ENCODE peak calls at places on chromosomes 6 and 20, in nine cellular contexts. X is psoas muscle, M is foreskin fibroblast, K is fibroblast of lung, H is OCI-LY7, T is right lobe of liver, W is IMR-90, F is heart left ventricle, R is A549. Z is an unnamed sample.

GRCh38 chr6:159973951-159974350 is 5.1 kb downstream of the IGF2R start:
- DNase-seq in H (no peak), F (no peak), K (peak; percentile 70), T (no peak), M (peak; percentile 65), X (no peak), W (peak; percentile 89), R (peak; percentile 7), Z (no peak)

GRCh38 chr6:170023620-170024521 is 267.0 kb downstream of the DLL1 start:
- DNase-seq in F (peak; percentile 40), M (no peak), W (no peak), R (no peak), K (no peak), T (no peak), H (no peak), X (no peak), Z (no peak)

GRCh38 chr6:156262014-156262413 is 515.2 kb upstream of the ARID1B start:
- DNase-seq in H (no peak), M (no peak), F (no peak), W (no peak), K (no peak), R (no peak), T (peak; percentile 78), X (no peak), Z (peak; percentile 35)

GRCh38 chr20:40251284-40251932 is 437.6 kb downstream of the MAFB start:
- DNase-seq in M (no peak), T (no peak), W (peak; percentile 15), K (peak; percentile 36), R (peak; percentile 4), F (no peak), X (no peak), H (peak; percentile 15), Z (peak; percentile 59)

GRCh38 chr6:10850728-10851127 is 12.4 kb upstream of the MAK start:
- DNase-seq in R (no peak), M (no peak), X (no peak), T (no peak), H (no peak), K (no peak), F (no peak), W (no peak), Z (no peak)

GRCh38 chr20:10216146-10216741 is 2.4 kb upstream of the SNAP25 start:
- DNase-seq in W (peak; percentile 70), R (no peak), T (no peak), H (no peak), F (no peak), X (no peak), K (peak; percentile 73), M (no peak), Z (no peak)

GRCh38 chr6:15553031-15553430 is 109.8 kb downstream of the DTNBP1 start:
- DNase-seq in H (no peak), W (no peak), R (no peak), K (no peak), T (no peak), F (no peak), M (no peak), X (no peak), Z (no peak)

GRCh38 chr20:3744806-3745685 is 12.6 kb downstream of the HSPA12B start:
- DNase-seq in X (peak; percentile 79), R (peak; percentile 94), M (no peak), W (no peak), K (no peak), H (peak; percentile 87), F (peak; percentile 53), T (peak; percentile 71), Z (peak; percentile 97)

DNA sequence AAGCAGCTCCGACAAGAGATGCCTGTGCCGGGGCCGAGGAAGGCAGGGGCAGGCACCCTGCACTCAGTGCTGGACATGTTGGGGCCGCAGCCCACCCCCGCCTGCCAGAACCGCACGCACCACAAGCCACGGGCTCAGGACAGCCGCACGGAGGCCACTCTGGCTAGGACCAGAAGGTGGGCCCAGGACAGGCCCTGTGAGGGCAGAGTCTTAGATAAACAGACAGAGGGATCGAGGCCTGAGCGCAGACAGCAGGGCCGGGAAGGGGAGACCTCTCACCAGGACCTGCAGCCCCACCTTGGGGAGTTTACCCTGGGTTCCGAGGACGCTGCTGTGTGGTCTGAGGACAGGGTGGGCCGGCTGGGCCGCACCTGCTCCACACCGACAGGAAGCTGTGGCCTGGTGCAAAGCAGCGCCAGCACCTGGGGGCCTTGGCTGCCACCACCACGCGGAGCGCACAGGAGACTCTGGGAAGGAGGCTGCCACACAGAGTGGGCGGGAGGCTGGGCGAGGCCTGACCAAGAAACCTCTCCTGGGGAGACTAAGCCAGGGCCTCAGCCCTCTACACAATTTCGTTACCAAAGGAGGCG is 32.0 kb downstream of the KCNQ2 start:
- DNase-seq in R (no peak), H (no peak), K (no peak), F (no peak), M (no peak), T (no peak), X (no peak), W (no peak), Z (no peak)
- TF ChIP-seq CTCF in R (no peak), H (no peak), K (no peak), F (no peak), M (no peak), T (no peak), X (no peak), W (no peak), Z (no peak)

GRCh38 chr6:2938632-2939083 is 32.7 kb downstream of the SERPINB6 start:
- DNase-seq in K (no peak), R (peak; percentile 74), T (no peak), X (no peak), M (no peak), F (no peak), H (peak; percentile 92), W (no peak), Z (no peak)

GRCh38 chr6:2940010-2940850 is 31.1 kb downstream of the SERPINB6 start:
- DNase-seq in R (no peak), W (no peak), H (peak; percentile 25), M (no peak), T (no peak), K (no peak), F (no peak), X (no peak), Z (no peak)

GRCh38 chr6:2940851-2941250 is 30.5 kb downstream of the SERPINB6 start:
- DNase-seq in M (no peak), W (no peak), F (no peak), R (no peak), K (no peak), T (no peak), H (no peak), X (no peak), Z (no peak)

GRCh38 chr6:2938004-2938631 is 33.2 kb downstream of the SERPINB6 start:
- DNase-seq in H (no peak), T (no peak), M (no peak), X (no peak), R (no peak), F (no peak), K (no peak), W (no peak), Z (no peak)

DNA sequence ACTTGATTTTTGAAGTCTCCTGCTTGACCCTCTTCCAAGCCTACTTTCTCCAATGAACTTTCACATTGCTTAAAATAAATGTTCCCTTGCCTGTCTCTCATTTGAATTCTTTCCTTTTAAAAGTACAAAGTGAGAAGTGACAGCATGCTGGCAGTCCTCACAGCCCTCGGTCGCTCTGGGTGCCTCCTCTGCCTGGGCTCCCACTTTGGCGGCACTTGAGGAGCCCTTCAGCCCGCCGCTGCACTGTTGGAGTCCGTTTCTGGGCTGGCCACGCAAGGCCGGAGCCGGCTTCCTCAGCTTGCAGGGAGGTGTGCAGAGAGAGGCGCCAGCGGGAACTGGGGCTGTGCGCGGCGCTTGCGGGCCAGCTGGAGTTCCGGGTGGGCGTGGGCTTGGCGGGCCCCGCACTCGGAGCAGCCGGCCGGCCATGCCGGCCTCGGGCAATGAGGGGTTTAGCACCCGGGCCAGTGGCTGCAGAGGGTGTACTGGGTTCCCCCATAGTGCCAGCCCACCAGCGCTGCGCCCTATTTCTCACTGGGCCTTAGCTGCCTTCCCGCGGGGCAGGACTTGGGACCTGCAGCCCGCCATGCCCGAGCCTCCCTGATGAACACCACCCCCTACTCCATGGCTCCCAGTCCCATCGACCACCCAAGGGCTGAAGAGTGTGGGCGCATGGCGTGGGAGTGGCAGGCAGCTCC is 31.9 kb downstream of the SERPINB6 start:
- DNase-seq in K (no peak), X (no peak), F (no peak), W (no peak), T (no peak), M (no peak), R (no peak), H (no peak), Z (no peak)
- H3K4me3 ChIP-seq in K (no peak overlapping the region), X (no peak overlapping the region), F (no peak overlapping the region), W (no peak overlapping the region), T (no peak overlapping the region), M (no peak overlapping the region), R (no peak overlapping the region), H (no peak overlapping the region), Z (no peak overlapping the region)

GRCh38 chr6:34908194-34908593 is 19.1 kb downstream of the ANKS1A start:
- DNase-seq in R (no peak), W (no peak), M (no peak), H (no peak), T (no peak), F (no peak), X (no peak), K (no peak), Z (no peak)
- TF ChIP-seq CTCF in R (no peak), W (no peak), M (no peak), H (no peak), T (no peak), F (no peak), X (no peak), K (no peak), Z (no peak)

GRCh38 chr6:157668690-157669089 is 154.4 kb upstream of the SNX9 start:
- DNase-seq in F (no peak), K (no peak), H (no peak), W (no peak), T (no peak), M (no peak), X (no peak), R (no peak), Z (no peak)

GRCh38 chr6:157670466-157671186 is 152.4 kb upstream of the SNX9 start:
- DNase-seq in T (no peak), X (peak; percentile 68), R (no peak), M (no peak), W (no peak), F (no peak), H (peak; percentile 7), K (peak; percentile 30), Z (no peak)

GRCh38 chr6:157668034-157668401 is 155.0 kb upstream of the SNX9 start:
- DNase-seq in R (no peak), T (no peak), K (no peak), X (no peak), H (no peak), F (no peak), W (no peak), M (no peak), Z (no peak)

GRCh38 chr6:157667211-157668033 is 155.6 kb upstream of the SNX9 start:
- DNase-seq in X (no peak), H (peak; percentile 74), M (peak; percentile 53), T (no peak), F (peak; percentile 48), K (peak; percentile 79), R (peak; percentile 71), W (peak; percentile 70), Z (peak; percentile 53)

DNA sequence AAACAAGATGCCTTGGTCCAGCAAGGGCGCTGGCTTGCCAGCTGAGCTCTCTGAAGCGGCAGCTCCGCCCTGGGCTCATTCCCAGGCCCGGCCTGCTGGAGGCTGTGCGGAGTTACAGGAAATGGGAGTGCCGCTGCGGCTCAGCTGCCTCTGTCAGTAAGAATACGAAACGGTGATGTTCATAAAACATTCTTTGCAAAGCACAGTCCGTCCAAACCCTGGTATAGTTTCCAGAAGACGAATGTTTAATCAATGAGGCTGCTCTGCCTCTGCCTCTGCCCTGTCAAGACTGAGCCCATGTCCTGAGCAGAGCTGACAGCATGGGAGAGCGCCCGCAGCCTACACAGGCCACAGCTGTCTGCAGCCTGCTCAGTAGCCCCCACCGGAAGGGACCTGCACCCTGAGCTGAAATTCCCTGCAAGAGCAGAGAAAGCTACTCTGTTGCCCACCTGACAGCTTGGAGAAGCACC is 153.3 kb upstream of the SNX9 start:
- DNase-seq in X (peak; percentile 93), R (peak; percentile 38), M (peak; percentile 77), K (peak; percentile 83), T (peak; percentile 53), F (peak; percentile 78), W (peak; percentile 71), H (no peak), Z (peak; percentile 73)
- H3K4me3 ChIP-seq in X (peak overlapping the region; percentile 14), R (no peak overlapping the region), M (no peak overlapping the region), K (no peak overlapping the region), T (no peak overlapping the region), F (peak overlapping the region; percentile 13), W (no peak overlapping the region), H (no peak overlapping the region), Z (peak overlapping the region; percentile 21)